ENCODE peak calls at places on chromosomes 16 and 17, in five cellular contexts. I is hypothalamus; O is NCI-H446; U is activated CD4-positive, alpha-beta T cell treated with anti-CD3 and anti-CD28 coated beads, Interleukin-2, amount 50 U/mL, for 1 hour; D is sciatic nerve. K is an unnamed sample.
A peak's percentile ranks its signal among the peaks of the same experiment; 100 is the strongest.

GRCh38 chr17:50272711-50273653 is 1.3 kb upstream of the TMEM92 start:
- DNase-seq in O (no peak), D (peak; percentile 82), U (peak; percentile 51), I (no peak), K (peak; percentile 42)

GRCh38 chr17:76734080-76734840 is 2.9 kb downstream of the SRSF2 start:
- DNase-seq in D (no peak), U (no peak), I (no peak), O (no peak), K (no peak)

GRCh38 chr17:12734852-12735430 is 54.4 kb upstream of the ARHGAP44 start:
- DNase-seq in U (no peak), D (no peak), I (no peak), O (no peak), K (no peak)

GRCh38 chr16:2095315-2095853 is 40.3 kb downstream of the PKD1 start:
- DNase-seq in I (no peak), U (no peak), O (no peak), D (no peak), K (no peak)

GRCh38 chr16:138049-138417 is 440 bp downstream of the NPRL3 start:
- DNase-seq in I (no peak), U (peak; percentile 22), D (peak; percentile 63), O (no peak), K (no peak)

GRCh38 chr17:53628011-53628410 is 194.7 kb upstream of the KIF2B start:
- DNase-seq in I (no peak), U (no peak), D (no peak), O (no peak), K (no peak)

GRCh38 chr17:75807861-75808260 is 23.3 kb downstream of the UNK start:
- DNase-seq in D (peak; percentile 52), U (no peak), I (no peak), O (no peak), K (no peak)

GRCh38 chr17:78771758-78772382 is 10.2 kb downstream of the CYTH1 start:
- DNase-seq in D (no peak), U (no peak), O (no peak), I (no peak), K (no peak)

GRCh38 chr17:17565471-17566365 is 25.8 kb downstream of the PEMT start:
- DNase-seq in D (no peak), U (no peak), I (no peak), O (no peak), K (no peak)

GRCh38 chr16:71460246-71460645 is 1.8 kb downstream of the ZNF23 start:
- DNase-seq in U (no peak), D (no peak), I (no peak), O (no peak), K (no peak)

GRCh38 chr17:72560303-72561247 is 439.8 kb downstream of the SOX9 start:
- DNase-seq in I (no peak), D (no peak), O (no peak), U (peak; percentile 30), K (peak; percentile 47)

GRCh38 chr16:14024300-14024699 is 46.8 kb upstream of the MRTFB start:
- DNase-seq in I (no peak), D (no peak), O (no peak), U (no peak), K (no peak)

GRCh38 chr17:561118-561517 is 153.5 kb downstream of the VPS53 start:
- DNase-seq in I (no peak), O (no peak), U (no peak), D (no peak), K (no peak)

GRCh38 chr17:39617446-39618251 is 9.1 kb upstream of the PPP1R1B start:
- DNase-seq in O (no peak), U (peak; percentile 49), I (peak; percentile 15), D (peak; percentile 71), K (peak; percentile 56)

GRCh38 chr16:56382901-56383355 is 42.4 kb downstream of the AMFR start:
- DNase-seq in D (no peak), O (no peak), I (no peak), U (no peak), K (no peak)

GRCh38 chr17:66842505-66842904 is 7.6 kb downstream of the CACNG5 start:
- DNase-seq in D (no peak), O (no peak), I (no peak), U (no peak), K (no peak)

GRCh38 chr16:10308305-10309193 is 77.3 kb upstream of the ATF7IP2 start:
- DNase-seq in D (no peak), U (no peak), I (no peak), O (no peak), K (no peak)

GRCh38 chr17:73089918-73090317 is 2.6 kb downstream of the SLC39A11 start:
- DNase-seq in I (peak; percentile 18), U (no peak), O (no peak), D (peak; percentile 55), K (no peak)

GRCh38 chr16:87392823-87393679 is 915 bp downstream of the MAP1LC3B start:
- DNase-seq in D (peak; percentile 78), O (no peak), U (peak; percentile 37), I (no peak), K (peak; percentile 12)

GRCh38 chr17:16934836-16935235 is 37.1 kb downstream of the TNFRSF13B start:
- DNase-seq in D (peak; percentile 44), I (no peak), O (no peak), U (no peak), K (no peak)

GRCh38 chr17:32976131-32976530 is 15.5 kb upstream of the SPACA3 start:
- DNase-seq in I (no peak), O (no peak), U (no peak), D (no peak), K (no peak)

GRCh38 chr16:30741461-30741914 is 6.7 kb upstream of the PHKG2 start:
- DNase-seq in O (no peak), U (no peak), I (no peak), D (no peak), K (no peak)

GRCh38 chr16:10668322-10669045 is 26.2 kb downstream of the TEKT5 start:
- DNase-seq in D (no peak), O (no peak), I (peak; percentile 28), U (peak; percentile 5), K (peak; percentile 2)

GRCh38 chr16:10579965-10580918 is at the start of gene EMP2:
- DNase-seq in D (peak; percentile 90), O (no peak), I (peak; percentile 23), U (no peak), K (no peak)

GRCh38 chr16:1776672-1776955 is 3.7 kb upstream of the MRPS34 start:
- DNase-seq in I (no peak), D (no peak), O (no peak), U (no peak), K (no peak)

GRCh38 chr17:9002610-9003354 is 18.5 kb upstream of the NTN1 start:
- DNase-seq in U (peak; percentile 29), I (no peak), O (no peak), D (no peak), K (peak; percentile 48)

K was measured in naive thymus-derived CD4-positive, alpha-beta T cell.